ENCODE peak calls at places on chromosomes 6 and 20, in seven cellular contexts. V is choroid plexus epithelial cell, N is endothelial cell of umbilical vein, Z is astrocyte of the spinal cord, D is brain microvascular endothelial cell, O is neural progenitor cell, T is coronary artery. X is an unnamed sample.

GRCh38 chr20:1225263-1225728 is 548 bp upstream of the RAD21L1 start:
- DNase-seq in V (no peak), N (peak), Z (no peak), D (no peak), O (no peak), T (no peak), X (no peak)

GRCh38 chr6:11277275-11278206 is 45.1 kb upstream of the NEDD9 start:
- DNase-seq in V (peak), N (peak), Z (peak), D (peak), O (peak), T (no peak), X (peak)

GRCh38 chr6:73704260-73704659 is 8.3 kb downstream of the CD109 start:
- DNase-seq in V (peak), N (peak), Z (peak), D (peak), O (no peak), T (no peak), X (peak)

GRCh38 chr6:34491091-34491430 is 25.2 kb downstream of the PACSIN1 start:
- DNase-seq in V (peak), N (no peak), Z (peak), D (no peak), O (no peak), T (no peak), X (peak)

GRCh38 chr20:41141153-41141815 is 3.9 kb downstream of the PLCG1 start:
- DNase-seq in V (peak), N (peak), Z (peak), D (peak), O (no peak), T (no peak), X (peak)

GRCh38 chr20:37796121-37796520 is 102.3 kb downstream of the CTNNBL1 start:
- DNase-seq in V (peak), N (no peak), Z (no peak), D (no peak), O (peak), T (no peak), X (no peak)

GRCh38 chr6:42104095-42104806 is 38.2 kb downstream of the C6orf132 start:
- DNase-seq in V (peak), N (peak), Z (peak), D (peak), O (peak), T (no peak), X (peak)

GRCh38 chr6:166076625-166077024 is 91.0 kb downstream of the TBXT start:
- DNase-seq in V (no peak), N (no peak), Z (no peak), D (no peak), O (no peak), T (no peak), X (no peak)

GRCh38 chr6:97215157-97215769 is 67.8 kb downstream of the MMS22L start:
- DNase-seq in V (peak), N (peak), Z (peak), D (peak), O (peak), T (no peak), X (peak)

GRCh38 chr6:141131616-141132015 is 1001.1 kb upstream of the GJE1 start:
- DNase-seq in V (no peak), N (no peak), Z (no peak), D (no peak), O (no peak), T (no peak), X (no peak)

GRCh38 chr6:33668328-33668727 is 43.2 kb downstream of the UQCC2 start:
- DNase-seq in V (no peak), N (no peak), Z (no peak), D (no peak), O (no peak), T (no peak), X (no peak)

GRCh38 chr6:90110971-90111370 is 185.7 kb downstream of the BACH2 start:
- DNase-seq in V (no peak), N (no peak), Z (no peak), D (no peak), O (no peak), T (no peak), X (no peak)

GRCh38 chr6:44061375-44062104 is 65.7 kb downstream of the MRPL14 start:
- DNase-seq in V (peak), N (no peak), Z (no peak), D (no peak), O (no peak), T (no peak), X (peak)

GRCh38 chr6:166330612-166331011 is 11.7 kb downstream of the SFT2D1 start:
- DNase-seq in V (peak), N (no peak), Z (peak), D (peak), O (peak), T (no peak), X (no peak)

GRCh38 chr6:33672808-33673207 is 38.7 kb downstream of the UQCC2 start:
- DNase-seq in V (peak), N (peak), Z (peak), D (peak), O (peak), T (peak), X (peak)

GRCh38 chr20:10671221-10671849 is 2.5 kb downstream of the JAG1 start:
- DNase-seq in V (peak), N (peak), Z (peak), D (peak), O (peak), T (peak), X (peak)

GRCh38 chr6:80543151-80543550 is 436.7 kb downstream of the BCKDHB start:
- DNase-seq in V (no peak), N (no peak), Z (no peak), D (no peak), O (no peak), T (no peak), X (no peak)

GRCh38 chr20:2326046-2326445 is 30.2 kb downstream of the TGM3 start:
- DNase-seq in V (no peak), N (no peak), Z (no peak), D (no peak), O (no peak), T (no peak), X (no peak)

GRCh38 chr6:150058986-150059385 is 9.9 kb downstream of the ULBP3 start:
- DNase-seq in V (no peak), N (no peak), Z (no peak), D (no peak), O (no peak), T (no peak), X (no peak)

GRCh38 chr6:134739299-134740090 is 210.4 kb downstream of the ALDH8A1 start:
- DNase-seq in V (peak), N (peak), Z (peak), D (no peak), O (no peak), T (no peak), X (no peak)

GRCh38 chr6:18388252-18388651 is 1.1 kb downstream of the RNF144B start:
- DNase-seq in V (no peak), N (peak), Z (peak), D (no peak), O (no peak), T (no peak), X (no peak)
- H3K4me3 ChIP-seq in V (peak), N (peak), Z (peak), D (peak), O (no peak), T (peak), X (peak)

GRCh38 chr20:4233520-4233919 is 218.2 kb upstream of the RNF24 start:
- DNase-seq in V (no peak), N (no peak), Z (no peak), D (no peak), O (no peak), T (no peak), X (no peak)
- TF ChIP-seq CTCF in V (peak), N (no peak), Z (peak), D (peak), O (peak), T (no peak), X (peak)

GRCh38 chr20:31542201-31542842 is 28.1 kb downstream of the HM13 start:
- DNase-seq in V (no peak), N (no peak), Z (no peak), D (no peak), O (no peak), T (no peak), X (peak)
- H3K4me3 ChIP-seq in V (no peak), N (no peak), Z (no peak), D (no peak), O (no peak), T (no peak), X (no peak)

DNA sequence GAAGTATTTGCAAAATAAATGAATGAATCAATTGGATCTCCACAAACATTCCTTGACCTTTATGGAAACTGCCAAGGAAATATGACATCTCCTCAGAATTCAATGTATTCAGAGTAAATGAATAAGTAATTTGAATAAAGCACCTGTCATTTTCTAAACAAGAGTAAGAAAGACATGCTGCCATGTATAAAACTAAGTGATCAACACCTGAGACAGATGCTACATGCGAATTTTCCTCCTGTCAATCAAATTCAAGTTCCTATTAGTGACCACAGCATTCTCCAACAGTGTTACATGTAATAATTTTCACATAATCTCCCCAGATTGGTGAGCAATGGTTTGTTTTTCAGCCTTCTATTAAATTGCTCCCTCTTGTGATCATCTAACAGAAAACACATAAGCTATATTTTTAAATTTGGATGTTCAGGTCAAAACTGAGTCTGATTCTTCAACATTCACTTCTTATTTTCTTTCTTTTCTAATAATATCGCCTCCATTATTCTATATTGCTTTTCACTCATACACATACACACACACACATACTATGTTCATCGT is 163.2 kb upstream of the RNF217 start:
- DNase-seq in V (peak), N (no peak), Z (no peak), D (no peak), O (no peak), T (no peak), X (no peak)
- TF ChIP-seq CTCF in V (peak), N (no peak), Z (peak), D (peak), O (peak), T (no peak), X (no peak)

GRCh38 chr6:123803456-123803861 is 206 bp upstream of the NKAIN2 start:
- DNase-seq in V (no peak), N (no peak), Z (no peak), D (no peak), O (peak), T (no peak), X (no peak)
- H3K4me3 ChIP-seq in V (peak), N (peak), Z (peak), D (peak), O (peak), T (peak), X (peak)

GRCh38 chr6:29705389-29706231 is 17.6 kb upstream of the HLA-F start:
- DNase-seq in V (peak), N (peak), Z (peak), D (no peak), O (peak), T (peak), X (peak)
- TF ChIP-seq CTCF in V (peak), N (peak), Z (peak), D (peak), O (peak), T (peak), X (peak)

DNA sequence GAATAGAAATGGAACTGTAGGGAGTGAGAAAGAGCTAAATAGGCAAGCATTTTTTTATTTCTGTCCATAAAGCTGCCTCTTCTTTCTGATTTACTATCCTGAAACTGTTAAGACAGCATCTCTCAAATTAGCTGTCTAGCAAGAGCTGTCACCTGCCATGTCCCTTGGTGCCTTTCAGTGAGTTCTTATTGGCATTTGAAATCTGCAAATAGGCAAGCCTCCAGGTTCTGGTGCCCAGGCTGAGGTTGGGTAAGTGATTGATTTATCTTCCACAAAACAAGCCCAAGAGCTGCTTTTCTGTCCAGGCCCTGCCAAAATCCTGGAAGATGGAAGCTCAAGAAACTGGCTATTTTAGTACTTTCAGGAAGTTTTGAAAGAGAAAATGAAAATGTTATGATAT is 22.4 kb downstream of the MANEA start:
- DNase-seq in V (no peak), N (no peak), Z (no peak), D (no peak), O (no peak), T (no peak), X (no peak)
- H3K4me3 ChIP-seq in V (no peak), N (no peak), Z (no peak), D (no peak), O (no peak), T (peak), X (no peak)

DNA sequence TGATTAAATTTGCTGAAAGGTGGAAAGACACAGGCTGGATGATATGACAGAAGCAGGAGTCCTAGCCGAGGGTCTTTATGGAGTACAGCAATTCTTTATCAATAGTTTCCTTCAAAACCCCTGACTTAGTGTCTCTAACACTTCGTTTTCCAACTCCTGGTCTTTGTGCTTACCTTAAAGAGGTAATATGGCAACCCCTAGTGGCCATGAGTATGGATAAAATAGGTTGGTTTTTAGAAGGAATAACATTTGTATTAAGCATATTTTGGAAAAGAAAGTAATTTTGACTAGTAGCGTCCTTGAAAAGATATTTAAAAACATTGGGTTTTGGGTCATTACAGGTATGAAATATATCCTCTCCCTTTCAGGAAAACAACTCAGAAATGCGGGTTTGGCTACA is 51.9 kb downstream of the VGLL2 start:
- DNase-seq in V (peak), N (no peak), Z (peak), D (peak), O (peak), T (no peak), X (peak)
- TF ChIP-seq CTCF in V (peak), N (no peak), Z (peak), D (peak), O (peak), T (no peak), X (peak)